ENCODE peak calls at places on chromosomes 6 and 20, in five cellular contexts. One of them, this sample, is unnamed.

GRCh38 chr6:14211596-14211961 is 94.0 kb downstream of the CD83 start:
- DNase-seq in epithelial cell of esophagus: peak; percentile 31
- DNase-seq in GM19239: peak; percentile 9
- DNase-seq in fibroblast of pulmonary artery: peak; percentile 44
- DNase-seq in HT1080: no peak
- DNase-seq in this sample: no peak

GRCh38 chr20:56222201-56222600 is 26.3 kb upstream of the MC3R start:
- DNase-seq in HT1080: peak; percentile 54
- DNase-seq in epithelial cell of esophagus: peak; percentile 4
- DNase-seq in GM19239: no peak
- DNase-seq in fibroblast of pulmonary artery: no peak
- DNase-seq in this sample: no peak

GRCh38 chr6:47111685-47112084 is 69.6 kb upstream of the ADGRF1 start:
- DNase-seq in epithelial cell of esophagus: peak; percentile 66
- DNase-seq in fibroblast of pulmonary artery: no peak
- DNase-seq in HT1080: peak; percentile 84
- DNase-seq in GM19239: no peak
- DNase-seq in this sample: no peak

GRCh38 chr20:43925786-43926185 is 11.1 kb downstream of the TOX2 start:
- DNase-seq in epithelial cell of esophagus: peak; percentile 34
- DNase-seq in GM19239: no peak
- DNase-seq in fibroblast of pulmonary artery: peak; percentile 50
- DNase-seq in HT1080: peak; percentile 58
- DNase-seq in this sample: peak; percentile 48

GRCh38 chr6:138512615-138513014 is 13.3 kb upstream of the NHSL1 start:
- DNase-seq in epithelial cell of esophagus: no peak
- DNase-seq in fibroblast of pulmonary artery: no peak
- DNase-seq in GM19239: no peak
- DNase-seq in HT1080: no peak
- DNase-seq in this sample: no peak

GRCh38 chr6:111718990-111719389 is 113.3 kb upstream of the TRAF3IP2 start:
- DNase-seq in fibroblast of pulmonary artery: no peak
- DNase-seq in HT1080: no peak
- DNase-seq in epithelial cell of esophagus: no peak
- DNase-seq in GM19239: no peak
- DNase-seq in this sample: no peak

GRCh38 chr6:30749554-30750378 is 5.4 kb upstream of the IER3 start:
- DNase-seq in epithelial cell of esophagus: peak; percentile 90
- DNase-seq in fibroblast of pulmonary artery: no peak
- DNase-seq in GM19239: no peak
- DNase-seq in HT1080: peak; percentile 67
- DNase-seq in this sample: no peak

GRCh38 chr20:62088258-62089127 is 22.8 kb upstream of the TAF4 start:
- DNase-seq in HT1080: peak; percentile 54
- DNase-seq in GM19239: no peak
- DNase-seq in fibroblast of pulmonary artery: peak; percentile 92
- DNase-seq in epithelial cell of esophagus: peak; percentile 94
- DNase-seq in this sample: no peak

GRCh38 chr6:157020398-157021266 is 243.5 kb downstream of the ARID1B start:
- DNase-seq in epithelial cell of esophagus: peak; percentile 54
- DNase-seq in GM19239: peak; percentile 40
- DNase-seq in fibroblast of pulmonary artery: peak; percentile 67
- DNase-seq in HT1080: peak; percentile 61
- DNase-seq in this sample: peak; percentile 18

GRCh38 chr6:11273406-11274065 is 41.1 kb upstream of the NEDD9 start:
- DNase-seq in epithelial cell of esophagus: no peak
- DNase-seq in HT1080: peak; percentile 15
- DNase-seq in fibroblast of pulmonary artery: no peak
- DNase-seq in GM19239: no peak
- DNase-seq in this sample: no peak

GRCh38 chr6:46983007-46983411 is 59.1 kb downstream of the ADGRF1 start:
- DNase-seq in HT1080: no peak
- DNase-seq in GM19239: no peak
- DNase-seq in epithelial cell of esophagus: peak; percentile 65
- DNase-seq in fibroblast of pulmonary artery: no peak
- DNase-seq in this sample: no peak

This sample was measured in naive thymus-derived CD4-positive, alpha-beta T cell.